ENCODE peak calls at places on chromosomes 12 and 14, in eight cellular contexts. One of them, this sample, is unnamed.

GRCh38 chr14:64786296-64787149 is 82.3 kb downstream of the PLEKHG3 start:
- DNase-seq in HS-27A: no peak
- DNase-seq in neural crest cell: no peak
- DNase-seq in dorsolateral prefrontal cortex: no peak
- DNase-seq in activated CD4-positive, alpha-beta T cell treated with anti-CD3 and anti-CD28 coated beads, Interleukin-2, amount 50 U/mL, for 48 hours: no peak
- DNase-seq in stimulated activated CD8-positive, alpha-beta memory T cell treated with anti-CD3 and anti-CD28 coated beads, Interleukin-7, amount 100 ng/mL, for 1 hour: no peak
- DNase-seq in WTC11: no peak
- DNase-seq in HFF-Myc: no peak
- DNase-seq in this sample: no peak

GRCh38 chr12:105843989-105844768 is 294.6 kb downstream of the NUAK1 start:
- DNase-seq in stimulated activated CD8-positive, alpha-beta memory T cell treated with anti-CD3 and anti-CD28 coated beads, Interleukin-7, amount 100 ng/mL, for 1 hour: no peak
- DNase-seq in WTC11: no peak
- DNase-seq in HFF-Myc: peak; percentile 35
- DNase-seq in HS-27A: no peak
- DNase-seq in neural crest cell: no peak
- DNase-seq in activated CD4-positive, alpha-beta T cell treated with anti-CD3 and anti-CD28 coated beads, Interleukin-2, amount 50 U/mL, for 48 hours: no peak
- DNase-seq in dorsolateral prefrontal cortex: peak; percentile 70
- DNase-seq in this sample: no peak

GRCh38 chr14:36176524-36176923 is at the start of gene PTCSC3:
- DNase-seq in activated CD4-positive, alpha-beta T cell treated with anti-CD3 and anti-CD28 coated beads, Interleukin-2, amount 50 U/mL, for 48 hours: no peak
- DNase-seq in stimulated activated CD8-positive, alpha-beta memory T cell treated with anti-CD3 and anti-CD28 coated beads, Interleukin-7, amount 100 ng/mL, for 1 hour: no peak
- DNase-seq in HFF-Myc: no peak
- DNase-seq in neural crest cell: no peak
- DNase-seq in dorsolateral prefrontal cortex: no peak
- DNase-seq in HS-27A: peak; percentile 82
- DNase-seq in WTC11: no peak
- DNase-seq in this sample: no peak

GRCh38 chr12:1934831-1935230 is 16.4 kb upstream of the CACNA2D4 start:
- DNase-seq in dorsolateral prefrontal cortex: no peak
- DNase-seq in neural crest cell: no peak
- DNase-seq in stimulated activated CD8-positive, alpha-beta memory T cell treated with anti-CD3 and anti-CD28 coated beads, Interleukin-7, amount 100 ng/mL, for 1 hour: no peak
- DNase-seq in HFF-Myc: no peak
- DNase-seq in activated CD4-positive, alpha-beta T cell treated with anti-CD3 and anti-CD28 coated beads, Interleukin-2, amount 50 U/mL, for 48 hours: no peak
- DNase-seq in WTC11: no peak
- DNase-seq in HS-27A: no peak
- DNase-seq in this sample: no peak

GRCh38 chr12:5809586-5809985 is 135.5 kb downstream of the ANO2 start:
- DNase-seq in HFF-Myc: no peak
- DNase-seq in dorsolateral prefrontal cortex: no peak
- DNase-seq in WTC11: no peak
- DNase-seq in activated CD4-positive, alpha-beta T cell treated with anti-CD3 and anti-CD28 coated beads, Interleukin-2, amount 50 U/mL, for 48 hours: no peak
- DNase-seq in stimulated activated CD8-positive, alpha-beta memory T cell treated with anti-CD3 and anti-CD28 coated beads, Interleukin-7, amount 100 ng/mL, for 1 hour: no peak
- DNase-seq in neural crest cell: no peak
- DNase-seq in HS-27A: no peak
- DNase-seq in this sample: no peak

GRCh38 chr12:12718382-12718761 is 1.2 kb downstream of the CDKN1B start:
- DNase-seq in WTC11: no peak
- DNase-seq in stimulated activated CD8-positive, alpha-beta memory T cell treated with anti-CD3 and anti-CD28 coated beads, Interleukin-7, amount 100 ng/mL, for 1 hour: no peak
- DNase-seq in HFF-Myc: no peak
- DNase-seq in activated CD4-positive, alpha-beta T cell treated with anti-CD3 and anti-CD28 coated beads, Interleukin-2, amount 50 U/mL, for 48 hours: no peak
- DNase-seq in HS-27A: no peak
- DNase-seq in dorsolateral prefrontal cortex: no peak
- DNase-seq in neural crest cell: no peak
- DNase-seq in this sample: no peak

GRCh38 chr14:78959674-78960264 is 789.6 kb downstream of the NRXN3 start:
- DNase-seq in activated CD4-positive, alpha-beta T cell treated with anti-CD3 and anti-CD28 coated beads, Interleukin-2, amount 50 U/mL, for 48 hours: peak; percentile 47
- DNase-seq in neural crest cell: peak; percentile 80
- DNase-seq in HFF-Myc: peak; percentile 71
- DNase-seq in stimulated activated CD8-positive, alpha-beta memory T cell treated with anti-CD3 and anti-CD28 coated beads, Interleukin-7, amount 100 ng/mL, for 1 hour: peak; percentile 5
- DNase-seq in dorsolateral prefrontal cortex: peak; percentile 87
- DNase-seq in HS-27A: peak; percentile 17
- DNase-seq in WTC11: peak; percentile 73
- DNase-seq in this sample: peak; percentile 6

GRCh38 chr12:76685246-76685678 is 78.7 kb upstream of the ZDHHC17 start:
- DNase-seq in stimulated activated CD8-positive, alpha-beta memory T cell treated with anti-CD3 and anti-CD28 coated beads, Interleukin-7, amount 100 ng/mL, for 1 hour: no peak
- DNase-seq in HFF-Myc: no peak
- DNase-seq in HS-27A: no peak
- DNase-seq in dorsolateral prefrontal cortex: peak; percentile 68
- DNase-seq in activated CD4-positive, alpha-beta T cell treated with anti-CD3 and anti-CD28 coated beads, Interleukin-2, amount 50 U/mL, for 48 hours: no peak
- DNase-seq in WTC11: peak; percentile 29
- DNase-seq in neural crest cell: no peak
- DNase-seq in this sample: no peak

GRCh38 chr12:45296046-45296586 is 80.2 kb downstream of the ANO6 start:
- DNase-seq in HS-27A: no peak
- DNase-seq in dorsolateral prefrontal cortex: no peak
- DNase-seq in stimulated activated CD8-positive, alpha-beta memory T cell treated with anti-CD3 and anti-CD28 coated beads, Interleukin-7, amount 100 ng/mL, for 1 hour: no peak
- DNase-seq in WTC11: no peak
- DNase-seq in neural crest cell: no peak
- DNase-seq in activated CD4-positive, alpha-beta T cell treated with anti-CD3 and anti-CD28 coated beads, Interleukin-2, amount 50 U/mL, for 48 hours: no peak
- DNase-seq in HFF-Myc: no peak
- DNase-seq in this sample: no peak

GRCh38 chr14:58607131-58607531 is 30.6 kb upstream of the DACT1 start:
- DNase-seq in WTC11: no peak
- DNase-seq in HS-27A: no peak
- DNase-seq in stimulated activated CD8-positive, alpha-beta memory T cell treated with anti-CD3 and anti-CD28 coated beads, Interleukin-7, amount 100 ng/mL, for 1 hour: no peak
- DNase-seq in dorsolateral prefrontal cortex: no peak
- DNase-seq in activated CD4-positive, alpha-beta T cell treated with anti-CD3 and anti-CD28 coated beads, Interleukin-2, amount 50 U/mL, for 48 hours: no peak
- DNase-seq in HFF-Myc: no peak
- DNase-seq in neural crest cell: no peak
- DNase-seq in this sample: no peak

GRCh38 chr12:26631846-26632245 is 201.1 kb downstream of the ITPR2 start:
- DNase-seq in stimulated activated CD8-positive, alpha-beta memory T cell treated with anti-CD3 and anti-CD28 coated beads, Interleukin-7, amount 100 ng/mL, for 1 hour: no peak
- DNase-seq in neural crest cell: no peak
- DNase-seq in HS-27A: no peak
- DNase-seq in WTC11: no peak
- DNase-seq in dorsolateral prefrontal cortex: no peak
- DNase-seq in HFF-Myc: no peak
- DNase-seq in activated CD4-positive, alpha-beta T cell treated with anti-CD3 and anti-CD28 coated beads, Interleukin-2, amount 50 U/mL, for 48 hours: no peak
- DNase-seq in this sample: no peak

GRCh38 chr12:116687888-116688287 is 50.0 kb downstream of the SPRING1 start:
- DNase-seq in neural crest cell: peak; percentile 62
- DNase-seq in activated CD4-positive, alpha-beta T cell treated with anti-CD3 and anti-CD28 coated beads, Interleukin-2, amount 50 U/mL, for 48 hours: peak; percentile 44
- DNase-seq in stimulated activated CD8-positive, alpha-beta memory T cell treated with anti-CD3 and anti-CD28 coated beads, Interleukin-7, amount 100 ng/mL, for 1 hour: no peak
- DNase-seq in HFF-Myc: no peak
- DNase-seq in dorsolateral prefrontal cortex: no peak
- DNase-seq in WTC11: peak; percentile 86
- DNase-seq in HS-27A: no peak
- DNase-seq in this sample: no peak

GRCh38 chr14:105087963-105088811 is 23.0 kb upstream of the GPR132 start:
- DNase-seq in HS-27A: peak; percentile 36
- DNase-seq in HFF-Myc: no peak
- DNase-seq in activated CD4-positive, alpha-beta T cell treated with anti-CD3 and anti-CD28 coated beads, Interleukin-2, amount 50 U/mL, for 48 hours: no peak
- DNase-seq in neural crest cell: peak; percentile 50
- DNase-seq in WTC11: peak; percentile 66
- DNase-seq in stimulated activated CD8-positive, alpha-beta memory T cell treated with anti-CD3 and anti-CD28 coated beads, Interleukin-7, amount 100 ng/mL, for 1 hour: no peak
- DNase-seq in dorsolateral prefrontal cortex: no peak
- DNase-seq in this sample: no peak

GRCh38 chr12:127381043-127381668 is 885.8 kb upstream of the TMEM132C start:
- DNase-seq in activated CD4-positive, alpha-beta T cell treated with anti-CD3 and anti-CD28 coated beads, Interleukin-2, amount 50 U/mL, for 48 hours: peak; percentile 44
- DNase-seq in HS-27A: no peak
- DNase-seq in HFF-Myc: no peak
- DNase-seq in stimulated activated CD8-positive, alpha-beta memory T cell treated with anti-CD3 and anti-CD28 coated beads, Interleukin-7, amount 100 ng/mL, for 1 hour: no peak
- DNase-seq in neural crest cell: peak; percentile 69
- DNase-seq in dorsolateral prefrontal cortex: peak; percentile 34
- DNase-seq in WTC11: peak; percentile 64
- DNase-seq in this sample: no peak